ENCODE peak calls at places on chromosomes 3 and 15, in nine cellular contexts. One of them, this sample, is unnamed. For H3K4me1 and H3K27me3, the result is how much of the 10 kb centered on the place peaks cover.

GRCh38 chr3:178699364-178699763 is 163.1 kb downstream of the KCNMB2 start:
- DNase-seq in endodermal cell: no peak
- DNase-seq in right atrium auricular region: no peak
- DNase-seq in CD8-positive, alpha-beta memory T cell: no peak
- DNase-seq in fibroblast of lung: no peak
- DNase-seq in stomach: no peak
- DNase-seq in CD4-positive, CD25-positive, alpha-beta regulatory T cell: no peak
- DNase-seq in IMR-90: no peak
- DNase-seq in hepatocyte: no peak
- DNase-seq in this sample: no peak

GRCh38 chr3:173739716-173740115 is 342.2 kb downstream of the NLGN1 start:
- DNase-seq in hepatocyte: no peak
- DNase-seq in right atrium auricular region: no peak
- DNase-seq in stomach: no peak
- DNase-seq in CD8-positive, alpha-beta memory T cell: no peak
- DNase-seq in CD4-positive, CD25-positive, alpha-beta regulatory T cell: no peak
- DNase-seq in fibroblast of lung: no peak
- DNase-seq in IMR-90: peak
- DNase-seq in endodermal cell: no peak
- DNase-seq in this sample: no peak

GRCh38 chr3:106688463-106688862 is 688.8 kb upstream of the CCDC54 start:
- DNase-seq in endodermal cell: no peak
- DNase-seq in stomach: no peak
- DNase-seq in IMR-90: peak
- DNase-seq in hepatocyte: peak
- DNase-seq in CD8-positive, alpha-beta memory T cell: no peak
- DNase-seq in CD4-positive, CD25-positive, alpha-beta regulatory T cell: no peak
- DNase-seq in right atrium auricular region: no peak
- DNase-seq in fibroblast of lung: peak
- DNase-seq in this sample: peak

GRCh38 chr15:66635817-66636216 is 66.2 kb upstream of the SMAD6 start:
- DNase-seq in CD4-positive, CD25-positive, alpha-beta regulatory T cell: no peak
- DNase-seq in hepatocyte: no peak
- DNase-seq in endodermal cell: no peak
- DNase-seq in fibroblast of lung: no peak
- DNase-seq in right atrium auricular region: no peak
- DNase-seq in CD8-positive, alpha-beta memory T cell: no peak
- DNase-seq in IMR-90: no peak
- DNase-seq in stomach: no peak
- DNase-seq in this sample: no peak

GRCh38 chr3:99645277-99646106 is 7.1 kb downstream of the COL8A1 start:
- DNase-seq in CD8-positive, alpha-beta memory T cell: no peak
- DNase-seq in hepatocyte: no peak
- DNase-seq in right atrium auricular region: no peak
- DNase-seq in IMR-90: peak
- DNase-seq in stomach: no peak
- DNase-seq in CD4-positive, CD25-positive, alpha-beta regulatory T cell: no peak
- DNase-seq in fibroblast of lung: peak
- DNase-seq in endodermal cell: peak
- DNase-seq in this sample: no peak

GRCh38 chr15:48119277-48119676 is 1.5 kb upstream of the SLC24A5 start:
- DNase-seq in CD8-positive, alpha-beta memory T cell: no peak
- DNase-seq in fibroblast of lung: no peak
- DNase-seq in hepatocyte: no peak
- DNase-seq in right atrium auricular region: no peak
- DNase-seq in IMR-90: no peak
- DNase-seq in CD4-positive, CD25-positive, alpha-beta regulatory T cell: no peak
- DNase-seq in endodermal cell: no peak
- DNase-seq in stomach: no peak
- DNase-seq in this sample: no peak

GRCh38 chr3:55476515-55476914 is 10.6 kb downstream of the WNT5A start:
- DNase-seq in hepatocyte: no peak
- DNase-seq in IMR-90: peak
- DNase-seq in right atrium auricular region: no peak
- DNase-seq in stomach: no peak
- DNase-seq in CD4-positive, CD25-positive, alpha-beta regulatory T cell: no peak
- DNase-seq in endodermal cell: no peak
- DNase-seq in fibroblast of lung: peak
- DNase-seq in CD8-positive, alpha-beta memory T cell: no peak
- DNase-seq in this sample: no peak

GRCh38 chr3:120163023-120163422 is 68.8 kb upstream of the GSK3B start:
- DNase-seq in fibroblast of lung: no peak
- DNase-seq in CD4-positive, CD25-positive, alpha-beta regulatory T cell: no peak
- DNase-seq in right atrium auricular region: no peak
- DNase-seq in stomach: no peak
- DNase-seq in IMR-90: no peak
- DNase-seq in CD8-positive, alpha-beta memory T cell: no peak
- DNase-seq in endodermal cell: no peak
- DNase-seq in hepatocyte: peak
- DNase-seq in this sample: no peak

GRCh38 chr3:188349276-188349962 is 195.5 kb downstream of the LPP start:
- DNase-seq in right atrium auricular region: no peak
- DNase-seq in endodermal cell: peak
- DNase-seq in hepatocyte: no peak
- DNase-seq in IMR-90: no peak
- DNase-seq in fibroblast of lung: peak
- DNase-seq in CD4-positive, CD25-positive, alpha-beta regulatory T cell: no peak
- DNase-seq in CD8-positive, alpha-beta memory T cell: no peak
- DNase-seq in stomach: no peak
- DNase-seq in this sample: no peak

GRCh38 chr3:194140520-194141414 is 4.8 kb downstream of the HES1 start:
- DNase-seq in CD8-positive, alpha-beta memory T cell: no peak
- DNase-seq in stomach: peak
- DNase-seq in IMR-90: no peak
- DNase-seq in CD4-positive, CD25-positive, alpha-beta regulatory T cell: no peak
- DNase-seq in hepatocyte: peak
- DNase-seq in fibroblast of lung: no peak
- DNase-seq in right atrium auricular region: no peak
- DNase-seq in endodermal cell: peak
- DNase-seq in this sample: peak

GRCh38 chr15:77025941-77026411 is 31.1 kb downstream of the PSTPIP1 start:
- DNase-seq in right atrium auricular region: no peak
- DNase-seq in CD8-positive, alpha-beta memory T cell: peak
- DNase-seq in CD4-positive, CD25-positive, alpha-beta regulatory T cell: no peak
- DNase-seq in endodermal cell: peak
- DNase-seq in stomach: no peak
- DNase-seq in hepatocyte: no peak
- DNase-seq in fibroblast of lung: no peak
- DNase-seq in IMR-90: no peak
- DNase-seq in this sample: peak

GRCh38 chr3:53744351-53744750 is 101.9 kb downstream of the CHDH start:
- DNase-seq in stomach: peak
- DNase-seq in CD8-positive, alpha-beta memory T cell: no peak
- DNase-seq in fibroblast of lung: no peak
- DNase-seq in hepatocyte: peak
- DNase-seq in CD4-positive, CD25-positive, alpha-beta regulatory T cell: no peak
- DNase-seq in endodermal cell: peak
- DNase-seq in IMR-90: no peak
- DNase-seq in right atrium auricular region: no peak
- DNase-seq in this sample: no peak

GRCh38 chr3:24493951-24494615 is 567 bp downstream of the THRB start:
- DNase-seq in CD8-positive, alpha-beta memory T cell: no peak
- DNase-seq in CD4-positive, CD25-positive, alpha-beta regulatory T cell: no peak
- DNase-seq in hepatocyte: peak
- DNase-seq in right atrium auricular region: peak
- DNase-seq in IMR-90: no peak
- DNase-seq in fibroblast of lung: peak
- DNase-seq in stomach: peak
- DNase-seq in endodermal cell: peak
- DNase-seq in this sample: peak
- H3K4me1 ChIP-seq in CD8-positive, alpha-beta memory T cell: under half
- H3K4me1 ChIP-seq in CD4-positive, CD25-positive, alpha-beta regulatory T cell: under half
- H3K4me1 ChIP-seq in hepatocyte: under half
- H3K4me1 ChIP-seq in right atrium auricular region: under half
- H3K4me1 ChIP-seq in IMR-90: under half
- H3K4me1 ChIP-seq in fibroblast of lung: under half
- H3K4me1 ChIP-seq in stomach: half or more
- H3K4me1 ChIP-seq in endodermal cell: under half
- H3K4me1 ChIP-seq in this sample: under half

GRCh38 chr3:14144423-14145075 is 19.7 kb downstream of the TMEM43 start:
- DNase-seq in hepatocyte: peak
- DNase-seq in IMR-90: peak
- DNase-seq in endodermal cell: peak
- DNase-seq in right atrium auricular region: peak
- DNase-seq in fibroblast of lung: peak
- DNase-seq in CD4-positive, CD25-positive, alpha-beta regulatory T cell: peak
- DNase-seq in stomach: peak
- DNase-seq in CD8-positive, alpha-beta memory T cell: peak
- DNase-seq in this sample: no peak

GRCh38 chr3:14142567-14143270 is 17.9 kb downstream of the TMEM43 start:
- DNase-seq in CD4-positive, CD25-positive, alpha-beta regulatory T cell: peak
- DNase-seq in hepatocyte: no peak
- DNase-seq in right atrium auricular region: no peak
- DNase-seq in endodermal cell: peak
- DNase-seq in fibroblast of lung: no peak
- DNase-seq in stomach: no peak
- DNase-seq in IMR-90: no peak
- DNase-seq in CD8-positive, alpha-beta memory T cell: peak
- DNase-seq in this sample: no peak

GRCh38 chr3:14141602-14142315 is 16.9 kb downstream of the TMEM43 start:
- DNase-seq in CD4-positive, CD25-positive, alpha-beta regulatory T cell: no peak
- DNase-seq in CD8-positive, alpha-beta memory T cell: peak
- DNase-seq in IMR-90: no peak
- DNase-seq in hepatocyte: no peak
- DNase-seq in stomach: no peak
- DNase-seq in right atrium auricular region: no peak
- DNase-seq in endodermal cell: no peak
- DNase-seq in fibroblast of lung: no peak
- DNase-seq in this sample: peak

GRCh38 chr3:14143826-14144225 is 19.0 kb downstream of the TMEM43 start:
- DNase-seq in right atrium auricular region: peak
- DNase-seq in endodermal cell: peak
- DNase-seq in hepatocyte: peak
- DNase-seq in stomach: no peak
- DNase-seq in fibroblast of lung: peak
- DNase-seq in CD4-positive, CD25-positive, alpha-beta regulatory T cell: no peak
- DNase-seq in IMR-90: peak
- DNase-seq in CD8-positive, alpha-beta memory T cell: peak
- DNase-seq in this sample: no peak

DNA sequence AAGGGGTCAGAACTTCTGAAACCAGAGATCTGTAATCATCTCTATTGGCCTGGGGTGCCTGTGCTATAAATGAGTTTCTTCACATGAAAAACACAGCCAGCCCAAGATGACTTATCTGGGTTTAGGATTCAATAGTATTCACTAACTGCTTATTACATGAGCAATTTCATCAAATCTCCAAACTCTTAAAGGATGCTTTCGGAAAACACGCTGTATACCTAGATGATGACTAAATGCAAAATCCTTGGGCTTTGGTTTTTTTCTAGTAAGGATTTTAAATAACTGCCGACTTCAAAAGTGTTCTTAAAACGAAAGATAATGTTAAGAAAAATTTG is 18.4 kb downstream of the TMEM43 start:
- DNase-seq in IMR-90: peak
- DNase-seq in CD8-positive, alpha-beta memory T cell: no peak
- DNase-seq in CD4-positive, CD25-positive, alpha-beta regulatory T cell: no peak
- DNase-seq in endodermal cell: no peak
- DNase-seq in right atrium auricular region: no peak
- DNase-seq in stomach: no peak
- DNase-seq in hepatocyte: no peak
- DNase-seq in fibroblast of lung: no peak
- DNase-seq in this sample: no peak
- H3K4me3 ChIP-seq in IMR-90: no peak
- H3K4me3 ChIP-seq in CD8-positive, alpha-beta memory T cell: no peak
- H3K4me3 ChIP-seq in CD4-positive, CD25-positive, alpha-beta regulatory T cell: peak
- H3K4me3 ChIP-seq in endodermal cell: no peak
- H3K4me3 ChIP-seq in right atrium auricular region: no peak
- H3K4me3 ChIP-seq in stomach: no peak
- H3K4me3 ChIP-seq in hepatocyte: no peak
- H3K4me3 ChIP-seq in fibroblast of lung: no peak
- H3K4me3 ChIP-seq in this sample: no peak

DNA sequence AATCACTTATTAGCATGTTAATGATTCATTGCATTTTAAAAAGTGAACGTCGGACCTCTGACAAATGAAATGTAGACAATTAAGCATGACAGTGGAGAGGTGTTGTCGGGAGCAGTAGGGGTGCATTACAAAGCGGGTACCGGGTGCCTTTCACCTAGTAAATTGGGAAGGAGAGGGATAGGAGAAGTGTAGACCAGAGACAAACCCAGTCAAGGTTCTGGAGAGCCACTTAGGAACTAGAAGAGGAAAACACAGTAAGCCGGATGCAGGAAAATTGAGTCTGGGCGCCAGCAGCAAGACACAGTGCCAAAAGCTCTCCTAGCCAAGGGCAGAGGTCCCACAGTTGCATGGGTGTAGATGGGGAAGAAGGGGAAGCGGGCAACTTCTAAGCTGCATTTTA is 3.1 kb upstream of the CERS3 start:
- DNase-seq in right atrium auricular region: no peak
- DNase-seq in hepatocyte: no peak
- DNase-seq in CD4-positive, CD25-positive, alpha-beta regulatory T cell: no peak
- DNase-seq in stomach: no peak
- DNase-seq in endodermal cell: no peak
- DNase-seq in IMR-90: no peak
- DNase-seq in CD8-positive, alpha-beta memory T cell: no peak
- DNase-seq in fibroblast of lung: no peak
- DNase-seq in this sample: no peak
- H3K27me3 ChIP-seq in right atrium auricular region: under half
- H3K27me3 ChIP-seq in hepatocyte: under half
- H3K27me3 ChIP-seq in CD4-positive, CD25-positive, alpha-beta regulatory T cell: under half
- H3K27me3 ChIP-seq in stomach: under half
- H3K27me3 ChIP-seq in endodermal cell: under half
- H3K27me3 ChIP-seq in IMR-90: under half
- H3K27me3 ChIP-seq in CD8-positive, alpha-beta memory T cell: under half
- H3K27me3 ChIP-seq in fibroblast of lung: under half
- H3K27me3 ChIP-seq in this sample: under half

GRCh38 chr15:91855241-91855640 is 1.7 kb downstream of the SLCO3A1 start:
- DNase-seq in hepatocyte: no peak
- DNase-seq in CD4-positive, CD25-positive, alpha-beta regulatory T cell: no peak
- DNase-seq in CD8-positive, alpha-beta memory T cell: no peak
- DNase-seq in stomach: no peak
- DNase-seq in endodermal cell: no peak
- DNase-seq in fibroblast of lung: no peak
- DNase-seq in right atrium auricular region: no peak
- DNase-seq in IMR-90: no peak
- DNase-seq in this sample: no peak

GRCh38 chr15:91855684-91856553 is 2.4 kb downstream of the SLCO3A1 start:
- DNase-seq in CD4-positive, CD25-positive, alpha-beta regulatory T cell: no peak
- DNase-seq in hepatocyte: peak
- DNase-seq in right atrium auricular region: no peak
- DNase-seq in stomach: peak
- DNase-seq in IMR-90: no peak
- DNase-seq in endodermal cell: peak
- DNase-seq in CD8-positive, alpha-beta memory T cell: no peak
- DNase-seq in fibroblast of lung: no peak
- DNase-seq in this sample: no peak

GRCh38 chr15:91853501-91853967 is at the start of gene SLCO3A1:
- DNase-seq in stomach: peak
- DNase-seq in right atrium auricular region: peak
- DNase-seq in IMR-90: peak
- DNase-seq in endodermal cell: peak
- DNase-seq in CD4-positive, CD25-positive, alpha-beta regulatory T cell: peak
- DNase-seq in CD8-positive, alpha-beta memory T cell: peak
- DNase-seq in hepatocyte: peak
- DNase-seq in fibroblast of lung: peak
- DNase-seq in this sample: peak

GRCh38 chr15:91852741-91853500 is 587 bp upstream of the SLCO3A1 start:
- DNase-seq in stomach: peak
- DNase-seq in CD8-positive, alpha-beta memory T cell: peak
- DNase-seq in CD4-positive, CD25-positive, alpha-beta regulatory T cell: peak
- DNase-seq in IMR-90: peak
- DNase-seq in right atrium auricular region: peak
- DNase-seq in fibroblast of lung: peak
- DNase-seq in hepatocyte: peak
- DNase-seq in endodermal cell: peak
- DNase-seq in this sample: peak

GRCh38 chr15:91853968-91854943 is 748 bp downstream of the SLCO3A1 start:
- DNase-seq in hepatocyte: peak
- DNase-seq in fibroblast of lung: peak
- DNase-seq in stomach: peak
- DNase-seq in IMR-90: no peak
- DNase-seq in CD4-positive, CD25-positive, alpha-beta regulatory T cell: peak
- DNase-seq in endodermal cell: peak
- DNase-seq in CD8-positive, alpha-beta memory T cell: peak
- DNase-seq in right atrium auricular region: no peak
- DNase-seq in this sample: no peak
- H3K4me1 ChIP-seq in hepatocyte: under half
- H3K4me1 ChIP-seq in fibroblast of lung: under half
- H3K4me1 ChIP-seq in stomach: half or more
- H3K4me1 ChIP-seq in IMR-90: under half
- H3K4me1 ChIP-seq in CD4-positive, CD25-positive, alpha-beta regulatory T cell: half or more
- H3K4me1 ChIP-seq in endodermal cell: under half
- H3K4me1 ChIP-seq in CD8-positive, alpha-beta memory T cell: half or more
- H3K4me1 ChIP-seq in right atrium auricular region: half or more
- H3K4me1 ChIP-seq in this sample: under half

This sample was measured in RWPE2.